ENCODE peak calls at places on chromosomes 2 and 18, in six cellular contexts. N is left ventricle myocardium inferior; O is neuronal stem cell; U is dorsolateral prefrontal cortex; C is CD4-positive, alpha-beta memory T cell; L is hepatocyte. T is an unnamed sample.
A peak's percentile ranks its signal among the peaks of the same experiment; 100 is the strongest.

GRCh38 chr2:239256297-239256696 is 144.5 kb downstream of the HDAC4 start:
- DNase-seq in C (no peak), U (no peak), N (no peak), L (no peak), O (no peak), T (no peak)

GRCh38 chr2:121244616-121245015 is 40.4 kb downstream of the TFCP2L1 start:
- DNase-seq in L (no peak), C (no peak), N (no peak), U (no peak), O (no peak), T (no peak)

GRCh38 chr2:137983581-137983980 is 19.3 kb downstream of the HNMT start:
- DNase-seq in O (no peak), C (no peak), U (no peak), L (no peak), N (no peak), T (no peak)

GRCh38 chr2:183244300-183244849 is 120.1 kb downstream of the NUP35 start:
- DNase-seq in O (no peak), N (no peak), L (no peak), C (no peak), U (no peak), T (no peak)

GRCh38 chr2:163667064-163667887 is 68.5 kb downstream of the FIGN start:
- DNase-seq in L (no peak), C (no peak), O (no peak), U (no peak), N (no peak), T (no peak)

GRCh38 chr2:45300026-45300750 is 290.9 kb upstream of the SIX2 start:
- DNase-seq in N (no peak), C (no peak), L (peak; percentile 39), O (no peak), U (no peak), T (no peak)

GRCh38 chr18:23259701-23260661 is 124.7 kb downstream of the CABLES1 start:
- DNase-seq in N (peak; percentile 80), L (peak; percentile 89), O (peak; percentile 73), C (no peak), U (no peak), T (no peak)

GRCh38 chr2:23128684-23129292 is 256.2 kb upstream of the KLHL29 start:
- DNase-seq in C (no peak), L (no peak), O (no peak), U (no peak), N (no peak), T (no peak)

GRCh38 chr18:48057018-48057417 is 126.6 kb upstream of the SMAD2 start:
- DNase-seq in N (no peak), O (no peak), L (no peak), C (no peak), U (no peak), T (no peak)

GRCh38 chr2:229849073-229849472 is 72.7 kb downstream of the TRIP12 start:
- DNase-seq in U (no peak), O (no peak), C (peak; percentile 13), L (no peak), N (no peak), T (no peak)

GRCh38 chr2:229852565-229852964 is 69.2 kb downstream of the TRIP12 start:
- DNase-seq in C (peak; percentile 55), N (no peak), L (no peak), U (no peak), O (no peak), T (no peak)

GRCh38 chr2:229856416-229856815 is 65.4 kb downstream of the TRIP12 start:
- DNase-seq in N (no peak), U (no peak), O (no peak), C (no peak), L (no peak), T (no peak)

GRCh38 chr2:229855116-229855515 is 66.7 kb downstream of the TRIP12 start:
- DNase-seq in U (no peak), O (no peak), C (no peak), N (no peak), L (no peak), T (no peak)

DNA sequence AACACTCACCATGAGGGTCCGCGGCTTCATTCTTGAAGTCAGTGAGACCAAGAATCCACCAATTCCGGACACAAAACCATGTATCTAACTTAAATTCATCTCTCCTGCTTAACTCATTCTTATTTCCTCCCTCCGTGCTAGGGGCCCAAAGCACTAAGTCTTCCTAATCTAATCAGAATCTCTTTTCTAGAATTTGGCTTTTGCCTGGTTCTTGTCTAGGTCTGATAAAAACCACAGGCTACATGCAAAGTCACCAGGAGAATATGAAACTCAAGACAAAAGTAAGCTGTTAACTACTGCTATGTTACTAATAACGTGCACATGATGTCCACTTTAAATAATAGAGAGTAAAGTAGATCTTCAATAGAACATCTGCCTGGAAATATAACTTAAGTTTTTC is 69.9 kb downstream of the TRIP12 start:
- DNase-seq in U (no peak), N (no peak), C (no peak), O (no peak), L (no peak), T (no peak)
- H3K27ac ChIP-seq in U (no peak overlapping the region), N (peak overlapping the region; percentile 58), C (no peak overlapping the region), O (no peak overlapping the region), L (no peak overlapping the region), T (no peak overlapping the region)

DNA sequence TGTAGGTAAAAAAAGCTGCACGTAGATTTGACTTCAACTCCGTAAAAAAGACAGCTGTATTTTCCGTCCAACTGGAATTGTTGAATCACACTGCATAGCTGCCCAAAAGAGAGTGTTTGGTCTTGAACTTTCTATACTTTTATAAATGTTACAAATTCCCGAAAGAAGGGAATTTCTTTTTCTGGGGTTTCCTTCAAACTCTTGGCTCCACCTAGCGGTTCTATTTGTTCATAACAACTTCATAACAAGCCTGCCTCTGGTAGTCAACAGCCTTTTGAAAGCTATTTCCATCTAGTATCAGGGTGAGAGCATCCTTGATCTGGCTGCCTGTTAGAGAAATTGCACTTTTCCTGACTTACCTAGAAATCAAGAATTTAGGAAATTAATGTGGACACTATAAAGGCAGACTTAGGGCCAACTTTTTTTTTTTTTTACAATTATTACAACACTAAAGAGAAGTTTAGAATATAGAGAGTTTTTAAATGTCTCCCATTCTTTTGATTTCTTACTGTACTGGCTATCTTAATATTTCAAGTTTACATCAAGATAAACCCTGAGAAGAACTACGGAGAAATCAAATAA is 48.1 kb downstream of the TMEM185B start:
- DNase-seq in U (no peak), L (peak; percentile 83), N (no peak), C (peak; percentile 51), O (peak; percentile 50), T (no peak)
- H3K27ac ChIP-seq in U (no peak overlapping the region), L (no peak overlapping the region), N (no peak overlapping the region), C (no peak overlapping the region), O (no peak overlapping the region), T (no peak overlapping the region)

GRCh38 chr2:64403426-64403825 is 50.5 kb upstream of the LGALSL start:
- DNase-seq in N (no peak), L (no peak), C (no peak), U (no peak), O (no peak), T (no peak)

GRCh38 chr2:64402876-64403275 is 51.1 kb upstream of the LGALSL start:
- DNase-seq in O (no peak), U (no peak), L (no peak), C (no peak), N (no peak), T (no peak)

GRCh38 chr2:64404743-64405142 is 49.2 kb upstream of the LGALSL start:
- DNase-seq in N (peak; percentile 34), C (no peak), L (peak; percentile 62), U (no peak), O (peak; percentile 67), T (no peak)

GRCh38 chr2:64405476-64406406 is 48.2 kb upstream of the LGALSL start:
- DNase-seq in O (no peak), C (no peak), U (no peak), L (no peak), N (no peak), T (no peak)

DNA sequence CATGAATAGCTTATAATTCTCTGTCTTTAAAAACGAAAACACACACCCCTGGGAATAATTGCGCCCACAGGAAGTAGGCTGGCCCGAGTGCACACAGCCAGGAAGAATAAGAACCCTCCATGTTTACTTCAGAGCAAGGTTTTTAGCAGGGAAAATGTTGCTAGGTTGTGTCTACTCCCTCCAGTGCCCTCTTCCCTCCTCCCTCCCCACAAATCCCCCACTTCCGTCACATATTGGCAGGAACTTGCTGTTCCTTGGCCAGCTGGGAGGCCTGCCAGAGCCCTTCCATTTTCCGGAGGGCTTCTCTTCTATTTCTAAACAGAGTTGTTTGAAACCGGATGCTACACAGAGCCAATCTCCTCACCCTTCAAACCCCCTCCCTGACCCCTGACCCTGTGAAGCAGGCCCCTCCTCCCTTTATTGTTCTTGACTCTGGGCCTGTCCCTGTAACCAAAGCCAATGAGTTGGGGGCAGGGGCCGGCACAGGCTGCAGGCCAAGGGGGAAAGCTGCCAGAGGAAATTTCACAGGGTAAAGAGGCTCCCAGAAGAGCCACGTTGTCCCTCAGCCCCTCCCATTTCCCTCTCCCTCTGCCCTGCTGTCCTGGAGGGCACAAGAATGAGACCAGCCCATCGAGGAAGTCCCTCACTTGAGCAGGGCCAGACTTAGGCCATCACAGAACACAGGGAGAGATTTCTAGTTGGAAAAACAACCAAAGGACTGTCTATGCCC is 49.8 kb upstream of the LGALSL start:
- DNase-seq in U (peak; percentile 64), O (peak; percentile 92), N (peak; percentile 88), L (peak; percentile 74), C (no peak), T (peak; percentile 44)
- H3K27ac ChIP-seq in U (peak overlapping the region; percentile 69), O (peak overlapping the region; percentile 99), N (peak overlapping the region; percentile 89), L (peak overlapping the region; percentile 94), C (no peak overlapping the region), T (peak overlapping the region; percentile 84)

GRCh38 chr2:8836979-8837794 is at the start of gene KIDINS220:
- DNase-seq in C (peak; percentile 84), O (peak; percentile 78), L (peak; percentile 95), N (peak; percentile 83), U (peak; percentile 84), T (peak; percentile 63)
- H3K27ac ChIP-seq in C (peak within 1 kb of the TSS; percentile 61), O (no peak within 1 kb of the TSS), L (peak within 1 kb of the TSS; percentile 78), N (peak within 1 kb of the TSS; percentile 91), U (peak within 1 kb of the TSS; percentile 52), T (no peak within 1 kb of the TSS)

GRCh38 chr2:223097888-223098383 is 45.9 kb downstream of the KCNE4 start:
- DNase-seq in O (no peak), C (no peak), N (no peak), U (no peak), L (no peak), T (no peak)

GRCh38 chr2:223102040-223102899 is 50.3 kb downstream of the KCNE4 start:
- DNase-seq in O (no peak), C (no peak), U (peak; percentile 32), N (no peak), L (no peak), T (no peak)

GRCh38 chr2:223101340-223102039 is 49.5 kb downstream of the KCNE4 start:
- DNase-seq in U (no peak), N (no peak), C (no peak), L (peak; percentile 54), O (peak; percentile 29), T (no peak)

GRCh38 chr2:223100061-223100511 is 48.1 kb downstream of the KCNE4 start:
- DNase-seq in L (peak; percentile 70), C (no peak), N (peak; percentile 68), U (no peak), O (no peak), T (no peak)

DNA sequence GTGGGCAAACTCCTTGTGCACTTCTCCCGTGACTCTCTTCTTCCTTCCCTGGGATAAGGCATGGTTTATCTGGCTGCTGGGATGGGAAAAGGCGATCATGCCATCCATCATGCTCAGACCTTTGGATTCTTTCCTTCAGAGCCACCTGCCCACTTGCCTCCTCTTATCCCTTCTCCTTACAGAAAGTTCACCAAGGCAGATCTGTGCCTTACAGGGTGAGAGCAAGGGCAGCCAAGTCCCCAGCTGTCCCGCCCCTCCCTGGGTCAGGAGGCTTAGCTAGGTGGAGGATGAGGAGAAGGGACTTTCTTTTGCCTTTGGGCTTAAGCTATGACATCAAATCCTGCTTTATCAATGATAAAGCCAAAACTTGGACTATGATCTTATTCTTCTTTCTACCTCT is 47.6 kb downstream of the KCNE4 start:
- DNase-seq in N (no peak), O (no peak), C (no peak), L (no peak), U (no peak), T (no peak)
- H3K27ac ChIP-seq in N (peak overlapping the region; percentile 0), O (no peak overlapping the region), C (no peak overlapping the region), L (peak overlapping the region; percentile 58), U (no peak overlapping the region), T (no peak overlapping the region)